ENCODE peak calls at places on chromosomes 7 and 10, in ten cellular contexts. W is psoas muscle; C is CD8-positive, alpha-beta memory T cell; Z is stomach; V is colonic mucosa; A is NT2/D1; X is sigmoid colon; N is prostate gland; M is lower lobe of right lung; O is pancreas. I is an unnamed sample. For H3K4me1, the result is how much of the 10 kb centered on the place peaks cover.

GRCh38 chr10:103839513-103839864 is 15.9 kb downstream of the SH3PXD2A start:
- DNase-seq in W (no peak), Z (no peak), V (no peak), N (no peak), X (peak), C (no peak), M (no peak), A (no peak), O (no peak), I (no peak)

GRCh38 chr10:100531761-100532160 is 2.1 kb upstream of the NDUFB8 start:
- DNase-seq in Z (no peak), N (no peak), C (no peak), X (no peak), A (no peak), W (no peak), O (no peak), V (no peak), M (no peak), I (no peak)

GRCh38 chr7:158373761-158374545 is 213.7 kb downstream of the PTPRN2 start:
- DNase-seq in M (no peak), W (no peak), X (peak), C (no peak), V (no peak), A (no peak), N (peak), O (no peak), Z (no peak), I (no peak)

GRCh38 chr7:70325509-70326101 is 727.3 kb downstream of the AUTS2 start:
- DNase-seq in O (no peak), A (no peak), M (no peak), N (no peak), V (no peak), X (no peak), W (no peak), C (no peak), Z (no peak), I (no peak)

GRCh38 chr10:131116216-131117005 is 195.1 kb downstream of the TCERG1L start:
- DNase-seq in N (no peak), A (no peak), O (no peak), X (no peak), V (no peak), Z (no peak), M (no peak), W (no peak), C (no peak), I (no peak)

GRCh38 chr10:43692051-43692825 is 43.6 kb upstream of the ZNF32 start:
- DNase-seq in N (no peak), M (no peak), W (no peak), Z (no peak), C (no peak), X (no peak), A (no peak), O (no peak), V (no peak), I (no peak)

GRCh38 chr10:17865351-17865750 is 56.2 kb downstream of the MRC1 start:
- DNase-seq in X (no peak), M (no peak), N (no peak), O (no peak), C (no peak), W (no peak), V (no peak), Z (no peak), A (no peak), I (no peak)

GRCh38 chr10:16848562-16849154 is 31.4 kb upstream of the RSU1 start:
- DNase-seq in V (no peak), O (no peak), W (peak), C (no peak), M (no peak), Z (no peak), N (no peak), A (no peak), X (no peak), I (no peak)

GRCh38 chr10:124648738-124649137 is 95.4 kb downstream of the FAM53B start:
- DNase-seq in N (no peak), X (peak), W (peak), V (peak), Z (peak), C (peak), O (no peak), M (peak), A (no peak), I (no peak)

GRCh38 chr7:105257338-105257737 is 131.4 kb downstream of the SRPK2 start:
- DNase-seq in W (no peak), X (no peak), V (no peak), Z (no peak), M (no peak), A (no peak), N (no peak), C (no peak), O (no peak), I (no peak)

GRCh38 chr10:71156436-71156835 is 55.9 kb upstream of the UNC5B start:
- DNase-seq in Z (no peak), O (no peak), M (no peak), V (no peak), A (no peak), N (no peak), X (no peak), C (no peak), W (no peak), I (no peak)

GRCh38 chr10:79149662-79150443 is 81.1 kb downstream of the ZMIZ1 start:
- DNase-seq in V (peak), O (peak), N (no peak), M (peak), Z (peak), A (no peak), X (peak), W (peak), C (peak), I (peak)

GRCh38 chr7:138417840-138418239 is 42.2 kb upstream of the TRIM24 start:
- DNase-seq in Z (no peak), O (no peak), A (no peak), V (no peak), W (no peak), M (no peak), X (no peak), N (no peak), C (no peak), I (no peak)

GRCh38 chr7:158283016-158283974 is 304.3 kb downstream of the PTPRN2 start:
- DNase-seq in N (no peak), X (peak), O (no peak), Z (peak), M (no peak), W (no peak), V (peak), C (no peak), A (no peak), I (no peak)

GRCh38 chr7:150406565-150407421 is 27.7 kb downstream of the ZNF775 start:
- DNase-seq in Z (no peak), N (peak), M (no peak), O (no peak), A (no peak), C (no peak), V (peak), W (no peak), X (peak), I (no peak)

GRCh38 chr7:151424799-151425198 is 15.0 kb upstream of the WDR86 start:
- DNase-seq in M (no peak), O (no peak), V (no peak), X (no peak), Z (no peak), W (no peak), A (no peak), N (no peak), C (no peak), I (no peak)

GRCh38 chr10:132376394-132376851 is 20.6 kb upstream of the PWWP2B start:
- DNase-seq in O (no peak), M (peak), A (no peak), C (no peak), N (no peak), Z (no peak), W (no peak), X (peak), V (no peak), I (no peak)

GRCh38 chr10:118958984-118959916 is 70.3 kb upstream of the NANOS1 start:
- DNase-seq in C (no peak), M (peak), A (no peak), Z (peak), W (peak), X (peak), V (no peak), O (peak), N (peak), I (peak)

GRCh38 chr10:71161429-71161828 is 50.9 kb upstream of the UNC5B start:
- DNase-seq in V (no peak), W (no peak), C (no peak), X (no peak), N (no peak), Z (no peak), O (no peak), A (no peak), M (no peak), I (no peak)

GRCh38 chr10:516766-517165 is 172.7 kb downstream of the DIP2C start:
- DNase-seq in O (no peak), V (no peak), W (no peak), A (no peak), N (no peak), C (no peak), X (peak), M (no peak), Z (no peak), I (no peak)

GRCh38 chr10:16905304-16905703 is 88.1 kb upstream of the RSU1 start:
- DNase-seq in Z (no peak), N (no peak), M (no peak), W (no peak), C (no peak), O (no peak), V (no peak), A (no peak), X (peak), I (no peak)

GRCh38 chr7:86904949-86905834 is 154.3 kb downstream of the ELAPOR2 start:
- DNase-seq in C (no peak), Z (no peak), X (no peak), M (no peak), V (peak), N (no peak), W (no peak), O (peak), A (peak), I (no peak)

GRCh38 chr7:115127399-115128021 is 205.6 kb downstream of the MDFIC start:
- DNase-seq in O (no peak), V (no peak), A (no peak), W (no peak), C (no peak), X (no peak), Z (no peak), N (peak), M (no peak), I (no peak)

GRCh38 chr10:110101464-110102144 is 93.8 kb downstream of the ADD3 start:
- DNase-seq in N (no peak), X (no peak), Z (no peak), V (no peak), M (no peak), O (no peak), C (no peak), A (no peak), W (no peak), I (no peak)

GRCh38 chr7:81704595-81704994 is 65.3 kb downstream of the HGF start:
- DNase-seq in A (no peak), Z (no peak), C (no peak), O (no peak), W (no peak), X (no peak), M (no peak), N (no peak), V (no peak), I (no peak)

GRCh38 chr7:22668971-22669401 is 58.0 kb upstream of the IL6 start:
- DNase-seq in N (no peak), O (no peak), W (no peak), V (no peak), C (no peak), A (no peak), Z (no peak), X (no peak), M (no peak), I (no peak)

GRCh38 chr7:22672892-22673637 is 53.9 kb upstream of the IL6 start:
- DNase-seq in V (no peak), M (no peak), X (no peak), O (no peak), W (no peak), N (no peak), C (no peak), Z (no peak), A (no peak), I (no peak)

GRCh38 chr7:22670422-22670815 is 56.6 kb upstream of the IL6 start:
- DNase-seq in V (no peak), C (no peak), Z (no peak), X (no peak), O (no peak), N (no peak), A (no peak), M (no peak), W (no peak), I (no peak)

GRCh38 chr7:22669692-22670421 is 57.1 kb upstream of the IL6 start:
- DNase-seq in Z (no peak), V (no peak), N (no peak), O (no peak), A (no peak), W (no peak), M (no peak), C (no peak), X (no peak), I (no peak)

DNA sequence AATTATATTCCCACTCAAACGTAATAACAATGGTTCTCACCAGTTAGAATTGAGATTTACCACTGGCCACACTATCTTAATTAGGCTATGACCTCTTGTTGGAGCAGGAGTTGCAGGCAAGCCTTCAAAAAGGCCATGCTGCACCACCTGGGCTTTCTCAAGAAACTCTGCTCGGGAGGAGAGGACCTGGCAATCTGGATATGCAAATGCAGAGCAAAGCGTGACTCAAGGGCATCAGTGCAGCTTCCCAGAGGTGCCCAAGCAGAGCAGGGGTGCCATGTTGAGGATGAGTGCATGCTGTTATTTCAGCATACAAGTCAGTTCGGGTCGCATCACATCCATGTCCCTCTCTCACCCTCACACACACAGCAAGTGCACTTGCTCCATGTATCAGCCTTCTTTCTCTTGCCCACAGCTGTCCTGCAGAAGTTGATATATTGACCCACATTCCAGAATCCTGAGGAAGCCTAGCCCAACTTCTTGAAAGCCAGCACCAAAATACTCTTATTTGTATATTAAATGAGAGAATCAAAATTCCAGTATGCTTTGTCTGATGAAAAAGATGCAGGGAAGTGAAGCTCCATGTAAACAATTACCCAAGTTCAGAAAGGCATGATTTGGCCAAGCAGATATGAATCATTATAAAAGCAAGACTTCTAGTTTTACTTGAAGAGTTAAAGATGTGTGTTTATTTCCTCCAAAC is 55.7 kb upstream of the IL6 start:
- DNase-seq in O (no peak), X (no peak), Z (no peak), V (no peak), N (no peak), C (no peak), W (no peak), M (no peak), A (no peak), I (no peak)
- H3K4me1 ChIP-seq in O (under half), X (under half), Z (under half), V (under half), N (under half), C (under half), W (under half), M (under half), A (under half), I (under half)

GRCh38 chr7:139693651-139694388 is 84.0 kb downstream of the HIPK2 start:
- DNase-seq in Z (no peak), V (no peak), A (no peak), X (no peak), M (no peak), C (no peak), O (no peak), W (no peak), N (no peak), I (no peak)
- H3K4me1 ChIP-seq in Z (under half), V (under half), A (under half), X (under half), M (under half), C (under half), O (under half), W (half or more), N (under half), I (under half)

GRCh38 chr7:47148541-47149207 is 433.2 kb downstream of the TNS3 start:
- DNase-seq in O (no peak), W (no peak), C (no peak), V (no peak), X (no peak), M (no peak), N (no peak), A (no peak), Z (no peak), I (no peak)

GRCh38 chr7:47150497-47151260 is 431.2 kb downstream of the TNS3 start:
- DNase-seq in V (no peak), W (no peak), A (no peak), O (no peak), N (no peak), M (no peak), Z (no peak), C (no peak), X (no peak), I (no peak)

GRCh38 chr7:47147213-47147631 is 434.7 kb downstream of the TNS3 start:
- DNase-seq in C (no peak), O (peak), Z (no peak), W (no peak), V (no peak), M (peak), A (no peak), X (no peak), N (no peak), I (no peak)

GRCh38 chr7:47149971-47150370 is 431.9 kb downstream of the TNS3 start:
- DNase-seq in C (no peak), W (no peak), X (no peak), M (no peak), Z (no peak), A (no peak), V (no peak), O (no peak), N (no peak), I (no peak)

GRCh38 chr7:47149208-47149864 is 432.6 kb downstream of the TNS3 start:
- DNase-seq in O (no peak), N (no peak), A (no peak), V (no peak), M (no peak), X (no peak), Z (no peak), W (no peak), C (no peak), I (no peak)
- H3K4me1 ChIP-seq in O (half or more), N (under half), A (under half), V (under half), M (under half), X (under half), Z (under half), W (under half), C (under half), I (under half)

GRCh38 chr10:30046476-30046875 is 12.9 kb downstream of the JCAD start:
- DNase-seq in M (no peak), V (no peak), N (no peak), Z (no peak), W (no peak), A (no peak), C (no peak), X (no peak), O (no peak), I (no peak)

GRCh38 chr10:30051220-30051619 is 8.2 kb downstream of the JCAD start:
- DNase-seq in Z (no peak), C (no peak), A (no peak), V (no peak), X (no peak), W (no peak), N (no peak), O (no peak), M (no peak), I (no peak)

GRCh38 chr10:30047924-30048531 is 11.4 kb downstream of the JCAD start:
- DNase-seq in C (no peak), N (no peak), V (no peak), X (no peak), Z (no peak), O (no peak), M (no peak), W (no peak), A (no peak), I (peak)

GRCh38 chr10:30047430-30047829 is 12.0 kb downstream of the JCAD start:
- DNase-seq in X (no peak), Z (no peak), V (no peak), M (no peak), A (no peak), O (no peak), C (no peak), N (no peak), W (no peak), I (no peak)

DNA sequence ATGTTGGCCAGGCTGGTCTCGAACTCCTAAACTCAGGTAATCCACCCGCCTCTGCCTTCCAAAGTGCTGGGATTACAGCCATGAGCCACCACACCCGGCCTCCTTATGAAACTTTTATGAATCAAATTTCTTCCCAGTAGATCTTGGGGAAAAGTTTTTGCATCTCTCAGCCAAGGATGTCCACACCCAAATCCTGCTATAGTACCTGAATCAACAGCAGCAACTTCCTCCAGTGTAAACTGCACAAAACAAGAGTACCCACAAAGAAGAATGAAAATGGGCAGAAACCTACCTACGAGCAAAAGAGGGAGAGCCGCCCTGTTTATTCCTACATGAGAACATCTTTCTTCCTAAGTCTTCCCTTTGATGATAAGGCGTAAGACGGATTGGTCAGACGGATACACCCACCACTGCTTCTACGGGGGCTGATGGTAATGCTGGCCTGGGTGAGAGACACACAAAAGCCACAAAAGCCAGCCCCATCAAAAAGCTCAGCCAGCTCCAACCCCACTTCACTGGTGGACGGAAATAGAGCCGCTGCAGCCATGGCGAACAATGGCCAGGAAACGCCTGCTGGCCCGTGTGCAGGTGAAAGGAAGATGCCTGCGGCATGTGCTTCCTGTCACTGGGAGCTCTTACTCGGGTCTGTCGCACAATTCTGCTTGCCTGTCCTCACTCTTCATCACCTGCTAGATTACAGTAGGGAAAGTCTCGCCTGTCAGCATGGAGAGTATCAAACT is 10.4 kb downstream of the JCAD start:
- DNase-seq in A (no peak), V (no peak), W (no peak), X (no peak), C (no peak), O (no peak), M (no peak), Z (no peak), N (no peak), I (peak)
- H3K4me1 ChIP-seq in A (under half), V (under half), W (under half), X (under half), C (under half), O (under half), M (under half), Z (under half), N (under half), I (under half)

DNA sequence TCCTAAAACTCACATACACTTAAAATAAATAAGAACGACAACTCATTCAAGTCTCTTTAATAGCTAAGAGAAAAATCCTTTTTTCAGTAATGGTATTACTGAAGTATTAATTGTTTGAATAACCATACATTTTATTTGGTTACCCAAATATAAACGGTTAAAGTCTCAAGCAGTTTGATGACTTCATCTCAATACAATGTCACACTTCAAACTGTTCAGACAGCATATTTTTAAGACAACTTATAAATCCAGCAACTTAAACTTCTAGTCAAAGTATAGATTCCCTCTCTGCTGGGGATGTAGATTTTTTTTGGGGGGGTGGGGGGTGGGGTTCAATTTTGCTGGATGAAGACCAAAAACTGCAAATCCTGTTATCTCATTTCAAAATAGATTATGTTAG is 42.0 kb downstream of the GNA12 start:
- DNase-seq in M (no peak), Z (no peak), C (no peak), W (no peak), A (no peak), O (no peak), N (no peak), V (no peak), X (no peak), I (no peak)
- H3K4me1 ChIP-seq in M (under half), Z (under half), C (under half), W (under half), A (under half), O (under half), N (under half), V (under half), X (under half), I (under half)

I was measured in right atrium auricular region.